ENCODE peak calls at places on chromosomes 1 and 21, in four cellular contexts. R, X, Y and O are unnamed samples.

GRCh38 chr1:234197839-234198238 is 175.4 kb upstream of the COA6 start:
- DNase-seq in Y (no peak), X (no peak), R (no peak), O (no peak)

GRCh38 chr1:1398677-1399186 is 403 bp downstream of the CCNL2 start:
- DNase-seq in R (no peak), Y (no peak), X (no peak), O (no peak)

GRCh38 chr1:6962390-6962955 is 177.2 kb downstream of the CAMTA1 start:
- DNase-seq in X (peak), Y (peak), R (no peak), O (no peak)

GRCh38 chr1:152906023-152906565 is 2.3 kb upstream of the IVL start:
- DNase-seq in X (no peak), Y (no peak), R (peak), O (no peak)

GRCh38 chr1:58848818-58849411 is 65.1 kb upstream of the JUN start:
- DNase-seq in Y (peak), X (no peak), R (peak), O (peak)

GRCh38 chr1:116359060-116359830 is 13.8 kb upstream of the ATP1A1 start:
- DNase-seq in Y (no peak), X (no peak), R (no peak), O (peak)

GRCh38 chr1:234997201-234998173 is 131.2 kb downstream of the TOMM20 start:
- DNase-seq in R (peak), Y (no peak), X (no peak), O (peak)

GRCh38 chr1:29415156-29415830 is 179.0 kb downstream of the PTPRU start:
- DNase-seq in Y (peak), R (no peak), X (no peak), O (no peak)

GRCh38 chr1:231781887-231782286 is 155.3 kb downstream of the DISC1 start:
- DNase-seq in R (no peak), X (no peak), Y (no peak), O (peak)

GRCh38 chr21:34743831-34744230 is 75.0 kb downstream of the CLIC6 start:
- DNase-seq in Y (no peak), X (no peak), R (peak), O (no peak)

GRCh38 chr1:118177998-118178397 is 7.0 kb downstream of the SPAG17 start:
- DNase-seq in X (no peak), Y (no peak), R (no peak), O (no peak)

GRCh38 chr21:16084776-16085364 is 355.1 kb downstream of the USP25 start:
- DNase-seq in Y (no peak), R (peak), X (no peak), O (no peak)

GRCh38 chr1:201570886-201571624 is 32.1 kb downstream of the NAV1 start:
- DNase-seq in Y (peak), R (no peak), X (no peak), O (peak)

GRCh38 chr1:9717193-9718005 is 65.9 kb downstream of the PIK3CD start:
- DNase-seq in X (peak), Y (peak), R (no peak), O (peak)

GRCh38 chr1:11691302-11691914 is at the start of gene DRAXIN:
- DNase-seq in R (no peak), X (no peak), Y (no peak), O (no peak)

GRCh38 chr1:81606656-81607055 is 194.1 kb upstream of the ADGRL2 start:
- DNase-seq in R (no peak), Y (no peak), X (no peak), O (no peak)

GRCh38 chr21:45334134-45334533 is 46.4 kb upstream of the POFUT2 start:
- DNase-seq in R (no peak), Y (no peak), X (no peak), O (no peak)

GRCh38 chr1:186212574-186213224 is 162.4 kb downstream of the TPR start:
- DNase-seq in R (peak), X (no peak), Y (peak), O (peak)

GRCh38 chr1:232922475-232922874 is 27.9 kb upstream of the NTPCR start:
- DNase-seq in Y (no peak), X (no peak), R (peak), O (no peak)

GRCh38 chr1:155537193-155537592 is 25.4 kb downstream of the ASH1L start:
- DNase-seq in Y (no peak), X (no peak), R (no peak), O (no peak)

GRCh38 chr1:43522431-43522775 is 8.3 kb upstream of the PTPRF start:
- DNase-seq in Y (no peak), X (no peak), R (no peak), O (no peak)

GRCh38 chr1:11749203-11749689 is 12.7 kb upstream of the C1orf167 start:
- DNase-seq in Y (peak), X (no peak), R (no peak), O (peak)

GRCh38 chr1:117826551-117827078 is 102.8 kb downstream of the GDAP2 start:
- DNase-seq in R (peak), Y (no peak), X (no peak), O (peak)

GRCh38 chr1:193542668-193543067 is 356.3 kb upstream of the B3GALT2 start:
- DNase-seq in R (peak), Y (no peak), X (no peak), O (no peak)

GRCh38 chr21:35616090-35616489 is 444.2 kb downstream of the SETD4 start:
- DNase-seq in R (peak), Y (no peak), X (no peak), O (peak)

GRCh38 chr1:205992218-205992882 is 10.8 kb downstream of the RAB7B start:
- DNase-seq in X (no peak), R (no peak), Y (no peak), O (no peak)

GRCh38 chr1:61011514-61012263 is 70.7 kb upstream of the NFIA start:
- DNase-seq in X (no peak), R (no peak), Y (peak), O (peak)

GRCh38 chr1:116806245-116806644 is 52.0 kb downstream of the CD2 start:
- DNase-seq in X (peak), Y (no peak), R (no peak), O (no peak)

GRCh38 chr1:24849653-24850295 is 80.3 kb downstream of the RUNX3 start:
- DNase-seq in X (no peak), Y (peak), R (peak), O (peak)

GRCh38 chr1:156815307-156815826 is 1.3 kb downstream of the SH2D2A start:
- DNase-seq in Y (peak), X (no peak), R (peak), O (peak)

GRCh38 chr1:166036092-166036491 is 130.7 kb downstream of the FAM78B start:
- DNase-seq in R (no peak), X (no peak), Y (no peak), O (no peak)

GRCh38 chr1:166029196-166029965 is 137.4 kb downstream of the FAM78B start:
- DNase-seq in R (no peak), X (no peak), Y (no peak), O (no peak)

GRCh38 chr1:166032163-166032562 is 134.6 kb downstream of the FAM78B start:
- DNase-seq in R (no peak), X (no peak), Y (no peak), O (no peak)

GRCh38 chr1:166032901-166033371 is 133.9 kb downstream of the FAM78B start:
- DNase-seq in Y (no peak), R (no peak), X (no peak), O (no peak)
- H2AFZ ChIP-seq in Y (no peak), R (no peak), X (no peak), O (no peak)

GRCh38 chr1:211737115-211738035 is 62.0 kb upstream of the NEK2 start:
- DNase-seq in Y (no peak), X (no peak), R (no peak), O (no peak)

GRCh38 chr1:211735208-211736170 is 60.1 kb upstream of the NEK2 start:
- DNase-seq in R (peak), Y (peak), X (no peak), O (peak)

GRCh38 chr1:211738096-211738708 is 62.8 kb upstream of the NEK2 start:
- DNase-seq in Y (no peak), X (no peak), R (no peak), O (no peak)

GRCh38 chr1:211734791-211735190 is 59.4 kb upstream of the NEK2 start:
- DNase-seq in Y (no peak), R (no peak), X (no peak), O (peak)

GRCh38 chr1:211736351-211736915 is 61.0 kb upstream of the NEK2 start:
- DNase-seq in R (no peak), Y (no peak), X (no peak), O (no peak)
- TF ChIP-seq FOS in R (no peak), Y (no peak), X (no peak), O (no peak)

DNA sequence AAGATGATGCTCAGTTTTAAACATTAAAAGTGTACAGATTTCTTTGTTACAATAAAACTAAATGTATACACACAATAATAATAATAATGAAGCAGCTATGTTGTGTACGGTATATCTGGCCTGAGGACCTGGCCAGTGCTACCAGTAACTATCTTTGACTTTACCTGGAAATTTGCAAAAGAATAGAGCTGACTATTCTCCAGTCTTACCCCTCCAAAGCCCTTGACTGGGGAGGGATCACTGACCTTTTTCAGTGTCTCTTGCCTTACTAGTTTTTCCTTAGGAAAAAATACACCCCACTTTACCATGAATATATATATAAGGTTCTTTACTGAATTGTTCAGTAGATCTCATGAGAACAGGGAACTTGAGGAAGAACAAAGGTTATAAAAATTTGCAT is 24.8 kb upstream of the SLAMF1 start:
- DNase-seq in X (no peak), R (no peak), Y (no peak), O (no peak)
- H2AFZ ChIP-seq in X (no peak), R (no peak), Y (no peak), O (no peak)

GRCh38 chr1:167220537-167221125 is at the start of gene POU2F1:
- DNase-seq in Y (peak), R (peak), X (peak), O (peak)

GRCh38 chr1:167221126-167221803 is 579 bp downstream of the POU2F1 start:
- DNase-seq in X (no peak), R (no peak), Y (no peak), O (peak)

GRCh38 chr1:167219194-167219593 is 1.5 kb upstream of the POU2F1 start:
- DNase-seq in X (no peak), R (no peak), Y (no peak), O (no peak)

GRCh38 chr1:167219646-167220536 is 795 bp upstream of the POU2F1 start:
- DNase-seq in X (peak), R (peak), Y (peak), O (peak)

GRCh38 chr1:167216809-167217208 is 3.9 kb upstream of the POU2F1 start:
- DNase-seq in Y (no peak), X (no peak), R (no peak), O (no peak)
- TF ChIP-seq FOS in Y (no peak), X (no peak), R (no peak), O (no peak)

DNA sequence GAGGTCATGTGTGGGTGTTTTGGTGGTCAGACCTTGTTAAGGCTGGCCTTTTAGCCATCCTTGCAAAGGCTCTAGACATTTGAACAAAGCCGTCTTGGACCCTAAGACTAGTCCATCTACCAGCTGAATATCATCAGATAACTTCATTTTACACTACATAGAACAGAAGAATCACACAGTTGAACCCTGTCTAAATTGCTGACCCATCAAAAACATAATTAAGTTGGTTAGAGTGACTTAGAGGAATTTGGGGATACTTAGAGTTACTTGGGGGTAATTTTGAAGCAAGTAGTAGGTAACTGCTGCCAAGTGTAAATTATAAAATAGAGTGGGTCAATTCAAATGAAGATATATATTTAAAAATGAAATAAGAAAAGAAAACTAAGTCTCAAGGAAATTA is 102.9 kb upstream of the ADGRL4 start:
- DNase-seq in R (no peak), X (no peak), Y (no peak), O (no peak)
- H2AFZ ChIP-seq in R (no peak), X (no peak), Y (no peak), O (no peak)